ENCODE peak calls at places on chromosomes 12 and 14, in four cellular contexts. P is amniotic stem cell, Y is mucosa of descending colon, A is non-pigmented ciliary epithelial cell. S is an unnamed sample.
A peak's percentile ranks its signal among the peaks of the same experiment; 100 is the strongest.

GRCh38 chr12:130815028-130815741 is 23.9 kb downstream of the STX2 start:
- DNase-seq in A (no peak), Y (no peak), P (no peak), S (no peak)

GRCh38 chr14:20662968-20663731 is 21.2 kb upstream of the RNASE4 start:
- DNase-seq in Y (peak; percentile 83), A (peak; percentile 27), P (no peak), S (peak; percentile 77)

GRCh38 chr12:42686514-42687172 is 97.1 kb upstream of the PRICKLE1 start:
- DNase-seq in A (no peak), Y (no peak), P (no peak), S (no peak)

GRCh38 chr12:6282453-6282840 is 28.0 kb upstream of the PLEKHG6 start:
- DNase-seq in P (no peak), A (no peak), Y (no peak), S (no peak)

GRCh38 chr12:42757735-42758134 is 168.2 kb upstream of the PRICKLE1 start:
- DNase-seq in A (no peak), P (no peak), Y (no peak), S (no peak)

GRCh38 chr12:15693233-15693911 is 95.8 kb downstream of the EPS8 start:
- DNase-seq in Y (no peak), P (no peak), A (no peak), S (no peak)

GRCh38 chr14:49768301-49769121 is 558 bp downstream of the KLHDC2 start:
- DNase-seq in Y (peak; percentile 78), P (no peak), A (no peak), S (peak; percentile 65)

GRCh38 chr12:6818246-6819006 is 3.2 kb upstream of the GPR162 start:
- DNase-seq in Y (no peak), A (no peak), P (no peak), S (no peak)

GRCh38 chr12:114368685-114369084 is 37.3 kb downstream of the TBX5 start:
- DNase-seq in P (no peak), Y (no peak), A (no peak), S (no peak)

GRCh38 chr12:28998662-28999120 is 150.4 kb upstream of the FAR2 start:
- DNase-seq in A (no peak), Y (no peak), P (no peak), S (no peak)

GRCh38 chr12:14072952-14073351 is 91.5 kb upstream of the GRIN2B start:
- DNase-seq in Y (no peak), P (no peak), A (no peak), S (no peak)

S was measured in CD4-positive, alpha-beta memory T cell.